ENCODE peak calls at places on chromosomes 7 and 10, in four cellular contexts. Q is HepG2, Z is K562, C is GM12878. P is an unnamed sample.

GRCh38 chr10:61899045-61899444 is 2.5 kb upstream of the ARID5B start:
- DNase-seq in Q (no peak), Z (no peak), C (no peak), P (no peak)

GRCh38 chr10:31186225-31187010 is 132.6 kb upstream of the ZEB1 start:
- DNase-seq in Z (no peak), Q (peak), C (no peak), P (no peak)

GRCh38 chr10:17029581-17030271 is 99.9 kb downstream of the CUBN start:
- DNase-seq in C (no peak), Z (peak), Q (peak), P (no peak)

GRCh38 chr7:70710011-70710480 is 421.9 kb upstream of the GALNT17 start:
- DNase-seq in Z (no peak), Q (no peak), C (peak), P (no peak)

GRCh38 chr7:24283900-24284698 is at the start of gene NPY:
- DNase-seq in Z (no peak), C (no peak), Q (no peak), P (no peak)

GRCh38 chr10:132120200-132120599 is 54.5 kb downstream of the JAKMIP3 start:
- DNase-seq in Q (no peak), Z (no peak), C (no peak), P (no peak)

GRCh38 chr7:92436843-92437445 is 10.3 kb upstream of the GATAD1 start:
- DNase-seq in Z (no peak), C (no peak), Q (no peak), P (no peak)

GRCh38 chr10:62690703-62691102 is 113.8 kb upstream of the ADO start:
- DNase-seq in C (no peak), Q (no peak), Z (no peak), P (peak)

GRCh38 chr7:105932835-105933477 is 30.1 kb upstream of the CDHR3 start:
- DNase-seq in Q (no peak), Z (no peak), C (no peak), P (no peak)
- TF ChIP-seq EP300 in Q (no peak), Z (no peak), C (no peak), P (no peak)

GRCh38 chr7:98051118-98051744 is 55.4 kb upstream of the LMTK2 start:
- DNase-seq in Z (peak), C (no peak), Q (peak), P (peak)
- TF ChIP-seq TAF1 in Z (no peak), C (no peak), Q (no peak), P (no peak)

GRCh38 chr10:35037104-35037503 is 53.0 kb downstream of the CUL2 start:
- DNase-seq in Q (no peak), C (no peak), Z (no peak), P (no peak)

GRCh38 chr10:35043796-35044344 is 46.3 kb downstream of the CUL2 start:
- DNase-seq in C (no peak), Q (no peak), Z (no peak), P (no peak)

GRCh38 chr10:35042783-35043182 is 47.4 kb downstream of the CUL2 start:
- DNase-seq in C (no peak), Q (no peak), Z (peak), P (no peak)

GRCh38 chr10:35040761-35041501 is 49.2 kb downstream of the CUL2 start:
- DNase-seq in Z (no peak), C (no peak), Q (no peak), P (no peak)

DNA sequence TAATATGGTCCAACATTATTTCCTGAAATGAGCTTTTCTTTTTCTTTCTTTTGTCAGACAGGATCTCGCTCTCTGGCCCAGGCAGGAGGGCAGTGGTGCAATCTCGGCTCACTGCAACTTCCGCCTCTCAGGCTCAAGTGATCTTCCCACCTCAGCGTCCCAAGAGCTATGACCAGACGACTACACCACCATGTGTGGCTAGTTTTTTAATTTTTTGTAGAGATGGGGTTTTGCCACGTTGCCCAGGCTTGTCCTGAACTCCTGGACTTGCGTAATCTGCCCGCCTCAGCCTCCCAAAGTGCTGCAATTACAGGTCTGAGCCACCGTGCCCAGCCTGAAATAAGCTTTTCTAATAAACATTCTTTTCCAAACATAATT is 48.6 kb downstream of the CUL2 start:
- DNase-seq in Q (no peak), C (no peak), Z (no peak), P (no peak)
- TF ChIP-seq SP1 in Q (no peak), C (no peak), Z (no peak), P (no peak)

GRCh38 chr10:119205926-119206602 is 1.3 kb upstream of the GRK5 start:
- DNase-seq in C (no peak), Z (peak), Q (peak), P (peak)
- TF ChIP-seq EP300 in C (no peak), Z (no peak), Q (no peak), P (no peak)

GRCh38 chr10:88437411-88437810 is 145.7 kb downstream of the RNLS start:
- DNase-seq in Q (no peak), Z (no peak), C (no peak), P (no peak)
- TF ChIP-seq TAF1 in Q (no peak), Z (no peak), C (no peak), P (no peak)

GRCh38 chr7:84454174-84454959 is 259.8 kb upstream of the SEMA3A start:
- DNase-seq in Z (no peak), C (no peak), Q (no peak), P (no peak)

GRCh38 chr7:84450802-84451201 is 256.2 kb upstream of the SEMA3A start:
- DNase-seq in Q (no peak), Z (no peak), C (no peak), P (no peak)

GRCh38 chr7:84452618-84453017 is 258.0 kb upstream of the SEMA3A start:
- DNase-seq in C (no peak), Z (no peak), Q (peak), P (no peak)

GRCh38 chr7:84455788-84456187 is 261.2 kb upstream of the SEMA3A start:
- DNase-seq in C (no peak), Z (no peak), Q (no peak), P (no peak)
- TF ChIP-seq SP1 in C (no peak), Z (no peak), Q (no peak), P (no peak)